ENCODE peak calls at places on chromosome 1, in four cellular contexts. A is fibroblast of gingiva; L is stimulated activated CD4-positive, alpha-beta T cell treated with anti-CD3 and anti-CD28 coated beads, Interleukin-1b, Interleukin-23, amount 100 ng/mL, for 24 hours; D is DMS 273 treated with DMSO at 0.1 percent for 48 hours. B is an unnamed sample.

GRCh38 chr1:912740-913301 is 10.9 kb upstream of the SAMD11 start:
- DNase-seq in L (no peak), D (no peak), A (no peak), B (no peak)

GRCh38 chr1:21775542-21775899 is 7.4 kb downstream of the USP48 start:
- DNase-seq in L (no peak), D (no peak), A (no peak), B (no peak)

GRCh38 chr1:118659646-118660045 is 328.5 kb downstream of the TBX15 start:
- DNase-seq in L (no peak), A (no peak), D (no peak), B (no peak)

GRCh38 chr1:162189345-162189744 is 119.9 kb downstream of the NOS1AP start:
- DNase-seq in D (no peak), A (no peak), L (no peak), B (no peak)

GRCh38 chr1:31376374-31377134 is 3.7 kb upstream of the FABP3 start:
- DNase-seq in A (peak; percentile 94), L (no peak), D (peak; percentile 95), B (no peak)

GRCh38 chr1:243364866-243365265 is 109.0 kb downstream of the SDCCAG8 start:
- DNase-seq in A (no peak), D (no peak), L (no peak), B (no peak)

GRCh38 chr1:19083081-19083480 is 126.6 kb upstream of the IFFO2 start:
- DNase-seq in D (no peak), L (no peak), A (no peak), B (no peak)

GRCh38 chr1:176448340-176448739 is 14.6 kb upstream of the PAPPA2 start:
- DNase-seq in D (no peak), L (no peak), A (no peak), B (no peak)

GRCh38 chr1:21866629-21867009 is 54.6 kb downstream of the LDLRAD2 start:
- DNase-seq in L (no peak), D (no peak), A (no peak), B (no peak)

GRCh38 chr1:147717706-147718097 is 42.7 kb downstream of the GJA5 start:
- DNase-seq in L (no peak), D (no peak), A (no peak), B (no peak)

GRCh38 chr1:202697038-202697437 is 13.2 kb downstream of the SYT2 start:
- DNase-seq in L (no peak), D (no peak), A (no peak), B (no peak)

GRCh38 chr1:236534164-236534651 is 10.4 kb downstream of the LGALS8 start:
- DNase-seq in D (no peak), L (peak; percentile 28), A (no peak), B (no peak)

GRCh38 chr1:245431706-245432105 is 276.9 kb downstream of the KIF26B start:
- DNase-seq in A (no peak), D (no peak), L (no peak), B (no peak)

GRCh38 chr1:168234846-168235547 is 9.2 kb downstream of the SFT2D2 start:
- DNase-seq in L (no peak), D (no peak), A (no peak), B (no peak)

GRCh38 chr1:113660053-113660452 is 99.2 kb downstream of the PHTF1 start:
- DNase-seq in D (no peak), L (no peak), A (no peak), B (no peak)

GRCh38 chr1:54153548-54154439 is 994 bp upstream of the CDCP2 start:
- DNase-seq in A (peak; percentile 75), D (no peak), L (no peak), B (no peak)

GRCh38 chr1:2583871-2584341 is 2.7 kb upstream of the PRXL2B start:
- DNase-seq in L (no peak), A (no peak), D (no peak), B (no peak)

GRCh38 chr1:205775717-205776056 is 405 bp upstream of the RAB29 start:
- DNase-seq in A (peak; percentile 89), L (no peak), D (no peak), B (no peak)

GRCh38 chr1:8681317-8681650 is 136.2 kb downstream of the RERE start:
- DNase-seq in L (no peak), A (no peak), D (no peak), B (no peak)

GRCh38 chr1:16231331-16232315 is 5.4 kb downstream of the CPLANE2 start:
- DNase-seq in L (no peak), D (no peak), A (no peak), B (no peak)

B was measured in NCI-H1048.